ENCODE peak calls at places on chromosomes 16 and 17, in seven cellular contexts. One of them, this sample, is unnamed. For H3K9me3, the result is how much of the 10 kb centered on the place peaks cover.

GRCh38 chr16:30068750-30069574 is 3.4 kb downstream of the ALDOA start:
- DNase-seq in fibroblast of lung: no peak
- DNase-seq in adrenal gland: no peak
- DNase-seq in effector memory CD4-positive, alpha-beta T cell: peak
- DNase-seq in tibial nerve: no peak
- DNase-seq in neural progenitor cell: peak
- DNase-seq in pancreas: peak
- DNase-seq in this sample: no peak

GRCh38 chr17:50297407-50297865 is 23.2 kb downstream of the TMEM92 start:
- DNase-seq in effector memory CD4-positive, alpha-beta T cell: peak
- DNase-seq in tibial nerve: peak
- DNase-seq in neural progenitor cell: peak
- DNase-seq in pancreas: peak
- DNase-seq in adrenal gland: peak
- DNase-seq in fibroblast of lung: peak
- DNase-seq in this sample: peak

GRCh38 chr17:61464121-61464905 is 12.1 kb downstream of the TBX4 start:
- DNase-seq in pancreas: peak
- DNase-seq in neural progenitor cell: no peak
- DNase-seq in effector memory CD4-positive, alpha-beta T cell: no peak
- DNase-seq in adrenal gland: no peak
- DNase-seq in fibroblast of lung: no peak
- DNase-seq in tibial nerve: no peak
- DNase-seq in this sample: no peak

GRCh38 chr17:44987194-44987882 is 19.2 kb upstream of the C1QL1 start:
- DNase-seq in pancreas: no peak
- DNase-seq in fibroblast of lung: no peak
- DNase-seq in neural progenitor cell: peak
- DNase-seq in tibial nerve: no peak
- DNase-seq in adrenal gland: no peak
- DNase-seq in effector memory CD4-positive, alpha-beta T cell: no peak
- DNase-seq in this sample: no peak

GRCh38 chr17:81491193-81491592 is 21.4 kb downstream of the ACTG1 start:
- DNase-seq in fibroblast of lung: no peak
- DNase-seq in adrenal gland: no peak
- DNase-seq in pancreas: peak
- DNase-seq in effector memory CD4-positive, alpha-beta T cell: no peak
- DNase-seq in tibial nerve: no peak
- DNase-seq in neural progenitor cell: no peak
- DNase-seq in this sample: no peak

GRCh38 chr17:78230996-78231931 is at the start of gene TMEM235:
- DNase-seq in adrenal gland: no peak
- DNase-seq in neural progenitor cell: peak
- DNase-seq in effector memory CD4-positive, alpha-beta T cell: no peak
- DNase-seq in tibial nerve: no peak
- DNase-seq in pancreas: peak
- DNase-seq in fibroblast of lung: no peak
- DNase-seq in this sample: no peak

GRCh38 chr17:80441133-80441578 is 26.2 kb downstream of the ENDOV start:
- DNase-seq in neural progenitor cell: peak
- DNase-seq in effector memory CD4-positive, alpha-beta T cell: peak
- DNase-seq in tibial nerve: no peak
- DNase-seq in adrenal gland: no peak
- DNase-seq in pancreas: peak
- DNase-seq in fibroblast of lung: peak
- DNase-seq in this sample: no peak

GRCh38 chr17:80372922-80373570 is 41.9 kb upstream of the ENDOV start:
- DNase-seq in adrenal gland: no peak
- DNase-seq in tibial nerve: no peak
- DNase-seq in pancreas: no peak
- DNase-seq in fibroblast of lung: no peak
- DNase-seq in neural progenitor cell: no peak
- DNase-seq in effector memory CD4-positive, alpha-beta T cell: no peak
- DNase-seq in this sample: no peak

GRCh38 chr17:4593021-4593797 is 8.9 kb downstream of the SMTNL2 start:
- DNase-seq in fibroblast of lung: no peak
- DNase-seq in effector memory CD4-positive, alpha-beta T cell: no peak
- DNase-seq in neural progenitor cell: peak
- DNase-seq in tibial nerve: no peak
- DNase-seq in adrenal gland: no peak
- DNase-seq in pancreas: peak
- DNase-seq in this sample: no peak

GRCh38 chr17:50575581-50576210 is 15.2 kb downstream of the CACNA1G start:
- DNase-seq in pancreas: no peak
- DNase-seq in effector memory CD4-positive, alpha-beta T cell: no peak
- DNase-seq in fibroblast of lung: no peak
- DNase-seq in tibial nerve: no peak
- DNase-seq in adrenal gland: no peak
- DNase-seq in neural progenitor cell: no peak
- DNase-seq in this sample: no peak

DNA sequence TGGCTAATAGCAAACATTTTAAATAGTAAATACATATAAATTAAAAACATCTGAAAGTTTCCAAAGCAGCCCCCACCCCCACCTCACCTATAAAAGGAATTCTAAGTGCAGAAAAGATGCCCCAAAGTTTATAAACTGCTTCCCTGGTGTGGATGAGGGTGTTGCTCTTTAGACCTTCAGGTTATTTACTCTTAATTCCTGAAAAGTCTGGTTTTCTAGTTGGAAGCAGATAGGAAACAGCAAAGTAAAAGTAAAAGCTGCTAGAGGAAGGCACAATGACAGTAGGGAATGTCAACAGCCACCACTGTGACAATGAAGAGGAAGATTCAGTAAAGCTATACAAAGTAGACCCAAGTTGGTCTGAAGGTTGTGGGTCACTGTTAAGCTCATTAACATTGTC is 37.8 kb downstream of the SSH2 start:
- DNase-seq in tibial nerve: no peak
- DNase-seq in pancreas: no peak
- DNase-seq in effector memory CD4-positive, alpha-beta T cell: no peak
- DNase-seq in fibroblast of lung: no peak
- DNase-seq in neural progenitor cell: no peak
- DNase-seq in adrenal gland: no peak
- DNase-seq in this sample: no peak
- H3K9me3 ChIP-seq in tibial nerve: under half
- H3K9me3 ChIP-seq in pancreas: under half
- H3K9me3 ChIP-seq in effector memory CD4-positive, alpha-beta T cell: under half
- H3K9me3 ChIP-seq in fibroblast of lung: under half
- H3K9me3 ChIP-seq in neural progenitor cell: under half
- H3K9me3 ChIP-seq in adrenal gland: under half
- H3K9me3 ChIP-seq in this sample: under half

DNA sequence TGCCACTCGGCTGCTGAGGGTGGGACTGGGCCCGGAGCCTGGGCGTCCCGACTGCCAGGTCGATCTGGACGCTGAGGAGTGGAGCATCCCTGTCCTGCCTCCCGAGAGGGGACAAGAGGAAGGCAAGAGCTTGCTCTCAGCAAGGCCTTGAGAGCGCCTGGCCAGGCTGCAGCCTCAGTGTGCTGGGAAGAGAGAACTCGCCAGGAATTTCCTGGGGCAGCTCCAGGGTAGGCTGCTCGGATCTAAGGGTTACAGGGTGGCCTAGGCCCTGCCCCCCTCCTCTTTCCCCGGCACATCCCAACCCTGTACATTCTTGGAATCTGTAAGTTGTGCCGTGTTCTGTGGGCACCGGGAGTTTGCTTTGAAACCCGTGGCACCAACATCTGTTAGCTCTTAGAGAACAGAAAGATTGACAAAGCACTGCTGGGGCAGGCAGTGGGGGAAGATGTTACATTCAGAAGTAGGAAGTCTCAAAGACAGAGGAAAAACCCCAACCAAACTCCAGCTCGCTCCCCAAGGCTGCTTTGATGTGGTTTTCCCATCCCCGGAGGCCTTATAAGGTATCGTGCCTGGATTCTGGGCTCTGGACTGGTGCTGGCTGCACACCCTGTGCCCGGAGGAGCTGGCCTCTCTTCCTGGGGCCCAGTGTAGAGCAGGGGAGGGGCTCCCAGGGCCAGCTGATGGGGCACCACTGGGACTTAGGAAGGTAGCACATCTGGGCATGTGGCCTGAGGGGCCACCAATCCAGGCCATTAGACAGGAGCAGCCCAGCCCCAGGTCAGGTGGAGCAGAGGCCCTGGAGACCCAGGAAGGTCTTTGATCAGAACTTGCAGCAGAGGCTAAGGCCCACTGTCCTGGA is 55.2 kb downstream of the NKD1 start:
- DNase-seq in effector memory CD4-positive, alpha-beta T cell: no peak
- DNase-seq in pancreas: peak
- DNase-seq in fibroblast of lung: peak
- DNase-seq in tibial nerve: no peak
- DNase-seq in adrenal gland: no peak
- DNase-seq in neural progenitor cell: no peak
- DNase-seq in this sample: peak
- H3K9me3 ChIP-seq in effector memory CD4-positive, alpha-beta T cell: under half
- H3K9me3 ChIP-seq in pancreas: under half
- H3K9me3 ChIP-seq in fibroblast of lung: under half
- H3K9me3 ChIP-seq in tibial nerve: under half
- H3K9me3 ChIP-seq in adrenal gland: under half
- H3K9me3 ChIP-seq in neural progenitor cell: under half
- H3K9me3 ChIP-seq in this sample: under half

GRCh38 chr17:72883351-72883750 is 209.1 kb downstream of the SLC39A11 start:
- DNase-seq in fibroblast of lung: no peak
- DNase-seq in tibial nerve: no peak
- DNase-seq in adrenal gland: no peak
- DNase-seq in neural progenitor cell: no peak
- DNase-seq in effector memory CD4-positive, alpha-beta T cell: no peak
- DNase-seq in pancreas: no peak
- DNase-seq in this sample: no peak

GRCh38 chr17:72877348-72877747 is 215.1 kb downstream of the SLC39A11 start:
- DNase-seq in pancreas: no peak
- DNase-seq in tibial nerve: no peak
- DNase-seq in neural progenitor cell: no peak
- DNase-seq in effector memory CD4-positive, alpha-beta T cell: no peak
- DNase-seq in fibroblast of lung: no peak
- DNase-seq in adrenal gland: no peak
- DNase-seq in this sample: no peak

GRCh38 chr17:72878975-72879660 is 213.4 kb downstream of the SLC39A11 start:
- DNase-seq in adrenal gland: no peak
- DNase-seq in tibial nerve: no peak
- DNase-seq in pancreas: no peak
- DNase-seq in fibroblast of lung: no peak
- DNase-seq in neural progenitor cell: no peak
- DNase-seq in effector memory CD4-positive, alpha-beta T cell: no peak
- DNase-seq in this sample: no peak

GRCh38 chr17:72876413-72876812 is 216.1 kb downstream of the SLC39A11 start:
- DNase-seq in neural progenitor cell: no peak
- DNase-seq in adrenal gland: no peak
- DNase-seq in fibroblast of lung: no peak
- DNase-seq in effector memory CD4-positive, alpha-beta T cell: no peak
- DNase-seq in pancreas: no peak
- DNase-seq in tibial nerve: no peak
- DNase-seq in this sample: no peak

DNA sequence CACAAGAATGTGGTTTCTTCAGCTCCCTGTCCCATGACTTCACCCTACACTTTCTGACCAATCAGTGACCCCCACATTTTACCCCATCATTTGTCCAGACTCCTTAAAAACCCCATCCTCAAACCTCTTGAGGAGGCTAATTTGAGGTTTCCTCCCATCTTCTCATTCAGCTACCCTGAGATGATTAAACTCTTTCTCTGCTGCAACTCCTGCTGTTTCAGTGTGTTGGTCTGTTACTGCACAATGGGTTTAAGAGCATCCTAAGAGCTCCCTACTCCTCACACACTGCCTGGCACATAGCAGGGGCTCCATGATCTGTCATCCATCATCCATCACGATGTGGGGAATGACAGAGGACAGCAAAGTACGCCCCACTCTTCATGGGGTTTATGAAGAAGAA is 212.6 kb downstream of the SLC39A11 start:
- DNase-seq in fibroblast of lung: no peak
- DNase-seq in adrenal gland: no peak
- DNase-seq in effector memory CD4-positive, alpha-beta T cell: no peak
- DNase-seq in pancreas: no peak
- DNase-seq in tibial nerve: no peak
- DNase-seq in neural progenitor cell: no peak
- DNase-seq in this sample: no peak
- H3K9me3 ChIP-seq in fibroblast of lung: under half
- H3K9me3 ChIP-seq in adrenal gland: under half
- H3K9me3 ChIP-seq in effector memory CD4-positive, alpha-beta T cell: under half
- H3K9me3 ChIP-seq in pancreas: under half
- H3K9me3 ChIP-seq in tibial nerve: under half
- H3K9me3 ChIP-seq in neural progenitor cell: under half
- H3K9me3 ChIP-seq in this sample: under half

GRCh38 chr17:58530655-58531054 is 16.2 kb upstream of the MTMR4 start:
- DNase-seq in pancreas: no peak
- DNase-seq in fibroblast of lung: no peak
- DNase-seq in effector memory CD4-positive, alpha-beta T cell: no peak
- DNase-seq in tibial nerve: no peak
- DNase-seq in adrenal gland: no peak
- DNase-seq in neural progenitor cell: peak
- DNase-seq in this sample: no peak
- H3K9me3 ChIP-seq in pancreas: under half
- H3K9me3 ChIP-seq in fibroblast of lung: under half
- H3K9me3 ChIP-seq in effector memory CD4-positive, alpha-beta T cell: under half
- H3K9me3 ChIP-seq in tibial nerve: under half
- H3K9me3 ChIP-seq in adrenal gland: under half
- H3K9me3 ChIP-seq in neural progenitor cell: under half
- H3K9me3 ChIP-seq in this sample: under half